ENCODE peak calls at places on chromosomes 13 and 19, in nine cellular contexts. C, N, L, X, B, M, S, E and J are unnamed samples.

GRCh38 chr13:42453091-42453645 is 120.8 kb upstream of the TNFSF11 start:
- DNase-seq in C (no peak), N (no peak), L (no peak), X (no peak), B (no peak), M (peak; percentile 47), S (no peak), E (no peak), J (no peak)

GRCh38 chr13:50654341-50654740 is 189.2 kb downstream of the DLEU7 start:
- DNase-seq in C (no peak), N (no peak), L (no peak), X (no peak), B (no peak), M (no peak), S (no peak), E (no peak), J (no peak)

GRCh38 chr13:86108334-86108733 is 309.1 kb upstream of the SLITRK6 start:
- DNase-seq in C (no peak), N (no peak), L (no peak), X (no peak), B (no peak), M (no peak), S (no peak), E (no peak), J (no peak)

GRCh38 chr19:4800591-4801081 is 9.1 kb downstream of the FEM1A start:
- DNase-seq in C (no peak), N (no peak), L (no peak), X (peak; percentile 89), B (no peak), M (no peak), S (no peak), E (no peak), J (no peak)

GRCh38 chr13:45728759-45729158 is 26.6 kb downstream of the CBY2 start:
- DNase-seq in C (peak; percentile 66), N (no peak), L (no peak), X (no peak), B (no peak), M (no peak), S (no peak), E (no peak), J (no peak)

GRCh38 chr19:45773384-45773783 is 4.3 kb upstream of the SIX5 start:
- DNase-seq in C (no peak), N (no peak), L (no peak), X (no peak), B (no peak), M (no peak), S (no peak), E (no peak), J (no peak)

GRCh38 chr13:80340643-80341097 is 256 bp downstream of the SPRY2 start:
- DNase-seq in C (no peak), N (no peak), L (peak; percentile 39), X (no peak), B (no peak), M (no peak), S (no peak), E (no peak), J (peak; percentile 72)

GRCh38 chr19:7265963-7266362 is 28.3 kb downstream of the INSR start:
- DNase-seq in C (no peak), N (no peak), L (no peak), X (no peak), B (no peak), M (no peak), S (peak; percentile 61), E (no peak), J (peak; percentile 20)

GRCh38 chr19:5443723-5444122 is 11.5 kb upstream of the ZNRF4 start:
- DNase-seq in C (no peak), N (no peak), L (no peak), X (no peak), B (no peak), M (no peak), S (no peak), E (no peak), J (no peak)

DNA sequence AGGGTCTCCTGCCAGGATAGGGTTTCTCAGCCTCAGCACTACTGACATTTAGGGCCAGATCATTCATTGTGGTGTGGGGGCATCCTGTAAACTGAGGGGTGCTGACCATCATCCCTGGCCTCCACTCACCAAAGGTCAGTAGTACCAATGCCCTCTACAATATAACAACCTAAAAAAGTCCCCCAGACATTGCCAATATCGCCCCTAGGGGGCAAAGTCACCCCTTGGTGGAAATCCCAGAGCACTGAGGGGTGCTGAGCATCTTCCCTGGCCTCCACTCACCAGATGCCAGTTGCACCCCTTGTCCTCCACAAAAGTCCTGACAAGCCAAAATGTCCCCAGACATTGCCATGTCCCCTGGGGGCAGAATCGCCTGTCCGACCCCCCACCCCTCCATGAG is 21.6 kb downstream of the CPAMD8 start:
- DNase-seq in C (no peak), N (no peak), L (no peak), X (no peak), B (no peak), M (no peak), S (no peak), E (no peak), J (no peak)
- TF ChIP-seq CTCF in C (peak; percentile 26), N (no peak), L (no peak), X (peak; percentile 54), B (peak; percentile 40), M (no peak), S (no peak), E (no peak), J (no peak)

GRCh38 chr19:33550741-33551140 is 29.1 kb upstream of the PEPD start:
- DNase-seq in C (no peak), N (no peak), L (no peak), X (no peak), B (no peak), M (peak; percentile 24), S (no peak), E (no peak), J (no peak)

GRCh38 chr19:33547676-33548075 is 26.1 kb upstream of the PEPD start:
- DNase-seq in C (no peak), N (no peak), L (no peak), X (no peak), B (no peak), M (peak; percentile 35), S (no peak), E (no peak), J (no peak)

GRCh38 chr19:33546656-33547055 is 25.1 kb upstream of the PEPD start:
- DNase-seq in C (no peak), N (no peak), L (no peak), X (no peak), B (no peak), M (peak; percentile 23), S (no peak), E (no peak), J (no peak)

DNA sequence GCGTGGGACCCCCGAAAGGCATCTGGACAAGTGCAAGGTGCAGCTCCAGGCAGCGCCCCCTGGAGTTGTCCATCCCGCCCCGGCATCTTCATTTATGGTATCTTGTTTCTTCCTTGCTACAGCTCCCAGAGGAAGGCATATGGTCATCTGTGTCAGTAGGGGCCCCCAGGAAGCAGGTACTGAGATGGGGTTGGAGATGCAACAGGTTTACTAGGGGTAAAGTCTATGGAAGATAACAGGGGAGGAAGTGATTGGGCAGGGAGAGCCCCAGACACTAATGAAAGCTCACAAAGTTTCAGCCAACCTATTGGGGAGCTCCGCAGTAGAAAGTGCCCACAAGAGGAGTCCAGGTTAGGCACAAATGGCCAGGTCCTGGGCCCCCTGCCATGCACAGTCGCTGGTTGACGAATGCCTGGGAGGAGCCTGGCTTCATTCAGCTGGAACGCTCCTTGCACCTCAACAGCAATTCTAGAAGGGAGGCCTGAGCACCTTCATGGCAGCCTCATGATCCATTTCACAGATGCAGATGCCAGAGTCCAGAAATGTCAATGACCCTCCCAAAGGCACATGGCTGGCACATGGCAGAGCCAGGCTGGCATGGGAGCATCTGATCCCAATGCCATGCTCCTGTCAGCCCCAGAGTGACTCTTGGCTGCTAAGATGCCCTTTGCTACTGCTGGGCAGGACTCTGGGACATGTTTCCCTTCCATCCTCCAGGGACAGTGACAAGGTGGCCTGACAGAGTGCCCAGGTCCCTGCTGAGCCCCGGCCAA is 23.8 kb upstream of the PEPD start:
- DNase-seq in C (no peak), N (no peak), L (no peak), X (no peak), B (no peak), M (no peak), S (no peak), E (no peak), J (no peak)
- H3K4me3 ChIP-seq in C (no peak overlapping the region), N (no peak overlapping the region), L (no peak overlapping the region), X (no peak overlapping the region), B (no peak overlapping the region), M (no peak overlapping the region), S (no peak overlapping the region), E (no peak overlapping the region), J (no peak overlapping the region)

GRCh38 chr19:2276429-2276989 is 5.5 kb downstream of the PEAK3 start:
- DNase-seq in C (no peak), N (no peak), L (no peak), X (no peak), B (no peak), M (no peak), S (no peak), E (no peak), J (no peak)
- TF ChIP-seq CTCF in C (no peak), N (no peak), L (no peak), X (no peak), B (no peak), M (no peak), S (peak; percentile 1), E (no peak), J (no peak)

GRCh38 chr13:32582991-32583390 is 3.3 kb upstream of the PDS5B start:
- DNase-seq in C (no peak), N (no peak), L (no peak), X (no peak), B (no peak), M (no peak), S (no peak), E (no peak), J (no peak)
- H3K4me3 ChIP-seq in C (no peak overlapping the region), N (no peak overlapping the region), L (no peak overlapping the region), X (no peak overlapping the region), B (no peak overlapping the region), M (no peak overlapping the region), S (no peak overlapping the region), E (no peak overlapping the region), J (no peak overlapping the region)

GRCh38 chr13:33799950-33800592 is 17.9 kb upstream of the RFC3 start:
- DNase-seq in C (peak; percentile 33), N (no peak), L (no peak), X (no peak), B (no peak), M (no peak), S (no peak), E (no peak), J (peak; percentile 58)
- TF ChIP-seq CTCF in C (peak; percentile 62), N (peak; percentile 17), L (peak; percentile 41), X (peak; percentile 41), B (no peak), M (no peak), S (no peak), E (no peak), J (peak; percentile 53)

GRCh38 chr19:40281381-40282208 is 3.5 kb downstream of the AKT2 start:
- DNase-seq in C (no peak), N (no peak), L (no peak), X (no peak), B (no peak), M (peak; percentile 62), S (no peak), E (no peak), J (no peak)
- H3K4me3 ChIP-seq in C (no peak overlapping the region), N (peak overlapping the region; percentile 59), L (no peak overlapping the region), X (no peak overlapping the region), B (no peak overlapping the region), M (no peak overlapping the region), S (no peak overlapping the region), E (no peak overlapping the region), J (no peak overlapping the region)

DNA sequence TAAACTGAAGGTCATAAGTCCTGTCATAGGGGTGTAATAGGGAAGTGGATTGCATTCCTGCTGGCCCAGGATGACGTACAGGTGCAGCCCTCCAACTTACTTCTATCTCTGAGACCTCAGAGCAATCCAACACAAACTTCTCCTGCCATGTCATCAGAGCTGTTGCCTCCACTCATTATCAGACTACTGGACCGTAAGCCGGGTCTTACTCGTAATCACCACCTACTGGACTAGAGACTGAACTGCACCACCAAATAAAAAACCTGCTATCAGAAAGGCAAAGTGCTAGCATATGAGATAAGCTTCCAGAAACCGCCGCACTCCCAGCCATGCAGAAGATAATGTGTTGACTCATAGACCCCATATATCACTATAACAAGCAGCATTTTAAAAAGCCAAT is 102.1 kb downstream of the SLITRK1 start:
- DNase-seq in C (peak; percentile 39), N (no peak), L (no peak), X (no peak), B (peak; percentile 30), M (no peak), S (no peak), E (no peak), J (no peak)
- TF ChIP-seq CTCF in C (peak; percentile 54), N (peak; percentile 53), L (no peak), X (peak; percentile 52), B (peak; percentile 76), M (no peak), S (no peak), E (no peak), J (peak; percentile 5)